ENCODE peak calls at places on chromosome 2, in nine cellular contexts. S is astrocyte of the spinal cord, Z is suprapubic skin, O is fibroblast of pulmonary artery, I is tibial nerve, A is mammary epithelial cell, X is GM10248, C is lower lobe of right lung, K is left ventricle myocardium inferior. W is an unnamed sample.

GRCh38 chr2:221590861-221591260 is 18.8 kb upstream of the EPHA4 start:
- DNase-seq in S (no peak), Z (no peak), O (no peak), I (no peak), A (no peak), X (no peak), C (no peak), K (no peak), W (no peak)

GRCh38 chr2:26687785-26688184 is 4.7 kb upstream of the KCNK3 start:
- DNase-seq in S (no peak), Z (no peak), O (no peak), I (no peak), A (no peak), X (no peak), C (no peak), K (no peak), W (no peak)

GRCh38 chr2:196331816-196332215 is 160.4 kb upstream of the STK17B start:
- DNase-seq in S (no peak), Z (no peak), O (peak), I (no peak), A (no peak), X (no peak), C (no peak), K (no peak), W (peak)

GRCh38 chr2:191012845-191013616 is 940 bp downstream of the STAT1 start:
- DNase-seq in S (peak), Z (no peak), O (peak), I (no peak), A (no peak), X (no peak), C (no peak), K (no peak), W (peak)

GRCh38 chr2:33380001-33380609 is 96.3 kb upstream of the RASGRP3 start:
- DNase-seq in S (no peak), Z (no peak), O (no peak), I (no peak), A (no peak), X (no peak), C (no peak), K (no peak), W (peak)

GRCh38 chr2:67996772-67997527 is 65.9 kb downstream of the C1D start:
- DNase-seq in S (no peak), Z (no peak), O (no peak), I (no peak), A (peak), X (no peak), C (no peak), K (no peak), W (no peak)

GRCh38 chr2:129142465-129142864 is 823.8 kb upstream of the HS6ST1 start:
- DNase-seq in S (no peak), Z (no peak), O (no peak), I (no peak), A (no peak), X (no peak), C (no peak), K (no peak), W (no peak)

GRCh38 chr2:145736901-145737300 is 1217.0 kb upstream of the ZEB2 start:
- DNase-seq in S (no peak), Z (no peak), O (peak), I (no peak), A (peak), X (no peak), C (no peak), K (no peak), W (peak)

GRCh38 chr2:173997269-173997668 is 32.1 kb upstream of the SP3 start:
- DNase-seq in S (no peak), Z (peak), O (peak), I (peak), A (no peak), X (peak), C (peak), K (peak), W (peak)

GRCh38 chr2:46913471-46914381 is 1.9 kb downstream of the MCFD2 start:
- DNase-seq in S (peak), Z (no peak), O (peak), I (no peak), A (peak), X (no peak), C (no peak), K (no peak), W (peak)

GRCh38 chr2:177989029-177989885 is 83.3 kb downstream of the PDE11A start:
- DNase-seq in S (peak), Z (no peak), O (no peak), I (no peak), A (no peak), X (no peak), C (no peak), K (no peak), W (peak)

GRCh38 chr2:156818944-156819343 is 382.8 kb downstream of the GPD2 start:
- DNase-seq in S (peak), Z (no peak), O (peak), I (no peak), A (no peak), X (no peak), C (no peak), K (no peak), W (peak)

GRCh38 chr2:17538844-17539554 is 1.5 kb upstream of the VSNL1 start:
- DNase-seq in S (peak), Z (peak), O (peak), I (no peak), A (peak), X (peak), C (peak), K (peak), W (peak)

GRCh38 chr2:210363261-210363660 is 48.3 kb upstream of the MYL1 start:
- DNase-seq in S (no peak), Z (no peak), O (no peak), I (no peak), A (peak), X (no peak), C (no peak), K (no peak), W (no peak)

GRCh38 chr2:29250977-29251376 is 135.8 kb downstream of the CLIP4 start:
- DNase-seq in S (no peak), Z (no peak), O (no peak), I (no peak), A (no peak), X (no peak), C (no peak), K (no peak), W (no peak)

GRCh38 chr2:26847663-26848335 is at the start of gene DPYSL5:
- DNase-seq in S (no peak), Z (no peak), O (no peak), I (no peak), A (no peak), X (peak), C (no peak), K (no peak), W (no peak)

GRCh38 chr2:136126527-136126926 is 8.6 kb upstream of the CXCR4 start:
- DNase-seq in S (no peak), Z (no peak), O (no peak), I (no peak), A (no peak), X (no peak), C (no peak), K (no peak), W (no peak)

GRCh38 chr2:236046715-236047114 is 121.5 kb downstream of the GBX2 start:
- DNase-seq in S (no peak), Z (no peak), O (no peak), I (no peak), A (no peak), X (no peak), C (no peak), K (no peak), W (no peak)

GRCh38 chr2:202599105-202599504 is 35.7 kb upstream of the FAM117B start:
- DNase-seq in S (no peak), Z (no peak), O (no peak), I (no peak), A (no peak), X (no peak), C (no peak), K (no peak), W (no peak)

GRCh38 chr2:160429248-160430000 is 64.2 kb downstream of the RBMS1 start:
- DNase-seq in S (peak), Z (no peak), O (peak), I (no peak), A (peak), X (peak), C (no peak), K (no peak), W (peak)

GRCh38 chr2:204986641-204987040 is 441.4 kb downstream of the PARD3B start:
- DNase-seq in S (no peak), Z (no peak), O (no peak), I (no peak), A (no peak), X (no peak), C (no peak), K (no peak), W (no peak)

GRCh38 chr2:74850816-74851566 is 17.1 kb downstream of the HK2 start:
- DNase-seq in S (no peak), Z (no peak), O (peak), I (no peak), A (peak), X (no peak), C (no peak), K (no peak), W (peak)

GRCh38 chr2:36530178-36530982 is 67.6 kb downstream of the FEZ2 start:
- DNase-seq in S (peak), Z (no peak), O (peak), I (no peak), A (no peak), X (peak), C (no peak), K (no peak), W (peak)

GRCh38 chr2:99425022-99425421 is 64.8 kb downstream of the REV1 start:
- DNase-seq in S (peak), Z (no peak), O (peak), I (no peak), A (peak), X (no peak), C (no peak), K (no peak), W (peak)

GRCh38 chr2:25980076-25980887 is 2.0 kb downstream of the KIF3C start:
- DNase-seq in S (no peak), Z (no peak), O (no peak), I (no peak), A (no peak), X (no peak), C (no peak), K (no peak), W (no peak)

GRCh38 chr2:10951558-10952414 is 40.1 kb downstream of the KCNF1 start:
- DNase-seq in S (peak), Z (no peak), O (no peak), I (no peak), A (no peak), X (no peak), C (no peak), K (no peak), W (no peak)

GRCh38 chr2:130759906-130760753 is 4.8 kb downstream of the AMER3 start:
- DNase-seq in S (no peak), Z (no peak), O (peak), I (no peak), A (peak), X (no peak), C (no peak), K (no peak), W (no peak)

GRCh38 chr2:1972428-1972827 is 228.1 kb upstream of the PXDN start:
- DNase-seq in S (peak), Z (no peak), O (peak), I (no peak), A (no peak), X (no peak), C (no peak), K (peak), W (peak)

GRCh38 chr2:75100011-75100680 is 99.2 kb downstream of the TACR1 start:
- DNase-seq in S (peak), Z (no peak), O (peak), I (no peak), A (peak), X (no peak), C (no peak), K (no peak), W (peak)

GRCh38 chr2:238064376-238064775 is 3.6 kb downstream of the SCLY start:
- DNase-seq in S (no peak), Z (no peak), O (no peak), I (no peak), A (no peak), X (no peak), C (no peak), K (no peak), W (no peak)
- TF ChIP-seq CTCF in S (no peak), Z (no peak), O (no peak), I (no peak), A (no peak), X (no peak), C (no peak), K (no peak), W (no peak)

DNA sequence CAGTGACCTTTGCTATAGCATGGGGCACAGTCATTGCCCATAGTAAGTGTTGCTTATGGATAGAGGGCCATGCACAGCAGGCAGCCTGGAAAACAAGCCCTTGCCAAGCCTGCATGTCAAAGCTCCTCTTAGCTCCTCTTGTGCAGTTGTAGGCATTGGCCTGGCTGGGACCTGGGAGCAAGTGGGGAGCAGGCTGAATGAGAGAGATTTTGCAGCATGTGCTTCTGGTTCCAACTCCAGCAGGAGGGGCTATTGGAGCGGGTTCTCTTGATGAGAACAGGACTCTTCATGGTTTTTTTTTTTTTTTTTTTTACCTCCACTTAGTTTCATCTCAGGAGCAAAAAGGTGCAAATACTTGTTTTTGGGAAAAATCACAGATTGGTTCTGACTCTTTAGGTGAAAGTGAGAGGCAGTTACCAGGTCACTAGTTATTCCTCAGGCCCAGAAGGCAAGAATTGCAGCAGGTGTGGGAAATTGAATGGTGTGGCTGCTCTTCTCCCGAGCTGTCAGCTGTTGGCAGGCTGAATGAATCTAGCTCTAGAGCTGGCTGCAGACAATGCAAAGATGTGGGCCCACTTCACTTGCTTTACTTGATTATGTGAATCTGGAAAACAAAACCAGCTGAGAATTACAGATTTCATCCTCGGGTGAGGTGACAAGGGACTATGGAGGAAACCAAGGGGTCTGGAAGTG is 95.9 kb downstream of the MAP4K4 start:
- DNase-seq in S (peak), Z (no peak), O (no peak), I (no peak), A (no peak), X (no peak), C (no peak), K (no peak), W (no peak)
- TF ChIP-seq CTCF in S (peak), Z (no peak), O (peak), I (no peak), A (peak), X (no peak), C (no peak), K (peak), W (no peak)

GRCh38 chr2:71609958-71610357 is 156.6 kb downstream of the DYSF start:
- DNase-seq in S (peak), Z (no peak), O (peak), I (no peak), A (peak), X (no peak), C (no peak), K (no peak), W (peak)
- TF ChIP-seq CTCF in S (peak), Z (no peak), O (peak), I (peak), A (peak), X (peak), C (peak), K (peak), W (peak)

GRCh38 chr2:113273031-113273551 is 5.6 kb downstream of the PAX8 start:
- DNase-seq in S (peak), Z (no peak), O (no peak), I (no peak), A (no peak), X (no peak), C (no peak), K (no peak), W (no peak)
- TF ChIP-seq CTCF in S (peak), Z (no peak), O (peak), I (no peak), A (peak), X (no peak), C (no peak), K (peak), W (peak)

DNA sequence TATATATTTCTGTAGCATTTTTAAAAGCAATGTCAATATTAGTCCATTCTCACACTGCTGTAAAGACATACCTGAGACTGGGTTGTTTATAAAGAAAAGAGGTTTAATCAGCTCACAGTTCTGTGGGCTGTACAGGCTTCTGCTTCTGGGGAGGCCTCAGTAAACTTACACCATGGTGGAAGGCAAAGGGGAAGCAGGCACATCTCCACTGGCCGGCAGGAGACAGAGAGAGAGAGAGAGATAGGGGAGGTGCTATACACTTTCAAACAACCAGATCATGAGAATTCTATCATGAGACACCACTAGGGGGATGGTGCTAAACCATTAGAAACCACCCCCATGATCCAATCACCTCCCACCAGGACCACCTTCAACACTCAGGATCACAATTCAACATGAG is 43.1 kb downstream of the CHMP3 start:
- DNase-seq in S (no peak), Z (no peak), O (no peak), I (no peak), A (no peak), X (no peak), C (no peak), K (no peak), W (no peak)
- TF ChIP-seq CTCF in S (no peak), Z (no peak), O (no peak), I (no peak), A (peak), X (no peak), C (no peak), K (no peak), W (no peak)

GRCh38 chr2:126227250-126227649 is 428.7 kb upstream of the GYPC start:
- DNase-seq in S (no peak), Z (no peak), O (no peak), I (no peak), A (no peak), X (no peak), C (no peak), K (no peak), W (no peak)
- TF ChIP-seq CTCF in S (no peak), Z (no peak), O (peak), I (no peak), A (no peak), X (no peak), C (no peak), K (peak), W (no peak)

GRCh38 chr2:23121968-23122648 is 262.9 kb upstream of the KLHL29 start:
- DNase-seq in S (no peak), Z (no peak), O (no peak), I (no peak), A (no peak), X (no peak), C (no peak), K (no peak), W (no peak)

GRCh38 chr2:23123686-23124085 is 261.3 kb upstream of the KLHL29 start:
- DNase-seq in S (no peak), Z (no peak), O (no peak), I (no peak), A (no peak), X (no peak), C (no peak), K (no peak), W (no peak)

GRCh38 chr2:23127465-23127864 is 257.5 kb upstream of the KLHL29 start:
- DNase-seq in S (no peak), Z (no peak), O (no peak), I (no peak), A (no peak), X (no peak), C (no peak), K (no peak), W (no peak)

GRCh38 chr2:23122681-23123080 is 262.3 kb upstream of the KLHL29 start:
- DNase-seq in S (no peak), Z (no peak), O (no peak), I (no peak), A (no peak), X (no peak), C (no peak), K (no peak), W (no peak)

GRCh38 chr2:23124214-23124735 is 260.7 kb upstream of the KLHL29 start:
- DNase-seq in S (no peak), Z (no peak), O (no peak), I (no peak), A (no peak), X (no peak), C (no peak), K (no peak), W (no peak)
- TF ChIP-seq CTCF in S (no peak), Z (no peak), O (no peak), I (no peak), A (no peak), X (no peak), C (no peak), K (no peak), W (no peak)

GRCh38 chr2:14633031-14633430 is 514 bp downstream of the LRATD1 start:
- DNase-seq in S (no peak), Z (peak), O (no peak), I (no peak), A (peak), X (peak), C (peak), K (no peak), W (no peak)

GRCh38 chr2:14633451-14634211 is 1.1 kb downstream of the LRATD1 start:
- DNase-seq in S (no peak), Z (peak), O (no peak), I (no peak), A (no peak), X (peak), C (peak), K (peak), W (no peak)

GRCh38 chr2:14631676-14632075 is 841 bp upstream of the LRATD1 start:
- DNase-seq in S (no peak), Z (no peak), O (no peak), I (no peak), A (no peak), X (no peak), C (no peak), K (no peak), W (no peak)

GRCh38 chr2:14634223-14634884 is 1.8 kb downstream of the LRATD1 start:
- DNase-seq in S (peak), Z (peak), O (peak), I (peak), A (peak), X (peak), C (peak), K (peak), W (peak)

DNA sequence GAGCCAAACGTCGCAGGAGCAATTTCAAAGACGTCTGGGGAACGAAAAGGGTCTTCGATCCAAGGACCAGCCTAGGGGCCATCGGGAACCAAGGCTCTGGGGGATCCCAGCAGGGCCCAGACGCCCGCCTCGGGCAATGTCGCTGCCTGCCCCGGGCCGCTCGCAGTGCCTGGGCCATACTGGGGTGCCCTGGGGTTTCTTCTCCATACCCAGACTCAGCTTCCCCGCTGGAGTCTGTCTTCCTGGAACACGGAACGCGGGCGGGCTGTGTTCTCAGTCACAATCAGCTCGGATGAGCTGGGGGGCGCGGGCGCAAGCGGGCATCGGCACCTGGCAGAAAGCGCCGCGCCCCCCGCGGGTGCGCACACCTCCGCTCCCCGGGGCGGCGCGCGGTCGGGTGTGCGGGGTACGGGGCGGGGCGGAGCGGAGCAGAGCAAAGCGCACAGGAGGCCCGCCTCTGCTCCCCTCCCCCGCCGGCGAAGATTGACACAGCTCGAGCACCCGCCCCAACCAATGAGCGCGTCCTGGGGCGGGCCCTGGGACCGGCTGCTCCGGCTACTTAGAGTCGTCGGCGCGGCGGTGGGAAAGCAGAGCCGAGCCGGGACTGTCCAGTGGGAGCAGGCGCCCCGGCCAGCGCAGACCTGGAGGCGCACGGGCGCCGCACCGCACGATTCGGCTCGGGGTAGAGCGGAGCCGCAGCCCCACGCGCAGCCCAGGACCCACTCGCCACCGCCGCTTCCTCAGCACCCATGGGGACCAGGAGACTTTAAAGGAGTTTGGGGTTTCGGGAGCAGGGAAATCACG is at the start of gene LRATD1:
- DNase-seq in S (peak), Z (peak), O (peak), I (peak), A (peak), X (peak), C (peak), K (peak), W (peak)
- TF ChIP-seq CTCF in S (no peak), Z (no peak), O (no peak), I (no peak), A (no peak), X (no peak), C (no peak), K (no peak), W (no peak)

W was measured in fibroblast of the aortic adventitia.